ENCODE peak calls at places on chromosomes 6 and 20, in four cellular contexts. Y is breast epithelium, P is IMR-90, Q is neural crest cell. Z is an unnamed sample.

GRCh38 chr6:40882321-40882720 is 156.7 kb downstream of the UNC5CL start:
- DNase-seq in Y (no peak), P (no peak), Q (no peak), Z (no peak)

GRCh38 chr6:41644297-41644879 is 6.1 kb downstream of the MDFI start:
- DNase-seq in Y (no peak), P (no peak), Q (no peak), Z (no peak)

GRCh38 chr20:3889489-3890409 is 562 bp downstream of the PANK2 start:
- DNase-seq in Y (no peak), P (no peak), Q (peak), Z (peak)

GRCh38 chr6:77034161-77034560 is 429.1 kb downstream of the HTR1B start:
- DNase-seq in Y (no peak), P (peak), Q (no peak), Z (peak)

GRCh38 chr6:134539865-134540323 is 222.0 kb upstream of the SGK1 start:
- DNase-seq in Y (no peak), P (no peak), Q (no peak), Z (no peak)

GRCh38 chr6:139708342-139709199 is 334.1 kb upstream of the CITED2 start:
- DNase-seq in Y (no peak), P (peak), Q (no peak), Z (peak)

GRCh38 chr6:87929843-87930288 is 117.8 kb upstream of the SPACA1 start:
- DNase-seq in Y (peak), P (peak), Q (peak), Z (peak)

GRCh38 chr6:147852772-147853171 is 344.3 kb downstream of the SAMD5 start:
- DNase-seq in Y (no peak), P (peak), Q (no peak), Z (peak)

GRCh38 chr6:168574699-168575195 is 133.8 kb downstream of the SMOC2 start:
- DNase-seq in Y (no peak), P (no peak), Q (no peak), Z (no peak)

GRCh38 chr6:24868765-24869164 is 67.0 kb downstream of the RIPOR2 start:
- DNase-seq in Y (no peak), P (no peak), Q (no peak), Z (no peak)

GRCh38 chr6:24861934-24862333 is 63.2 kb upstream of the ARMH2 start:
- DNase-seq in Y (no peak), P (no peak), Q (no peak), Z (no peak)

GRCh38 chr6:24864345-24864744 is 65.6 kb upstream of the ARMH2 start:
- DNase-seq in Y (no peak), P (peak), Q (no peak), Z (peak)

GRCh38 chr6:24865161-24865560 is 66.4 kb upstream of the ARMH2 start:
- DNase-seq in Y (no peak), P (no peak), Q (no peak), Z (no peak)

DNA sequence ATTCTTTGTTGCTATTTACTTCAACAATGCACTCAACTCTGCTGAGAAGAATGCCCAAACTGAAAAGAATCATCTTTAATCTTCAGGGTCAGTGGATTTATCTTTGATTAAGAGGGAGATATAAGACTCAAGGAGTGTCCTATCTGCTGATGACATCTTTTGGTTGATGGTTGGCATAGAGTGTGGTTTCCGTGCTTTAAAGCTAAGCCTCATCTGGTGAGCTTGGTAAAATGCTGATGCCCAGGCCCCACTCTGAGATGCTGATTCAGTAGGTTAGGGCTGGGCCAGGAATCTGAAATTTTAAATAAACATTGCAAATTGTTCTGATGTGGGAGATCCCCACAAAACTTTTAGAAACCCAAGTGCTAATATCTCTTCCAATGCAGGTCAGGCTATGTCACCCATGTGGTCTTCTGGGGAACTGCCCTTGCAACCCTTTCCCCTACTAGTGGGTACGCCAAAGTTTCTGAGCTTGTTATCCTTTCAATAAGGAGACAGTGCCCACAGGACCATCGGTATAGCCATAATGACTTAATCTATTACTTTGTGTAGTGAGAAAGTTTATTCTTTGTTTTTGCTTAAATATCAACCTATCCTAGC is 68.5 kb upstream of the ARMH2 start:
- DNase-seq in Y (no peak), P (no peak), Q (no peak), Z (no peak)
- TF ChIP-seq CTCF in Y (no peak), P (no peak), Q (no peak), Z (no peak)

GRCh38 chr20:5216663-5217062 is 89.9 kb downstream of the CDS2 start:
- DNase-seq in Y (no peak), P (no peak), Q (no peak), Z (no peak)

GRCh38 chr20:5214826-5215225 is 88.0 kb downstream of the CDS2 start:
- DNase-seq in Y (no peak), P (no peak), Q (no peak), Z (no peak)

GRCh38 chr20:5212897-5213296 is 86.1 kb downstream of the CDS2 start:
- DNase-seq in Y (no peak), P (no peak), Q (no peak), Z (no peak)

GRCh38 chr20:5211803-5212714 is 85.3 kb downstream of the CDS2 start:
- DNase-seq in Y (no peak), P (no peak), Q (no peak), Z (no peak)

DNA sequence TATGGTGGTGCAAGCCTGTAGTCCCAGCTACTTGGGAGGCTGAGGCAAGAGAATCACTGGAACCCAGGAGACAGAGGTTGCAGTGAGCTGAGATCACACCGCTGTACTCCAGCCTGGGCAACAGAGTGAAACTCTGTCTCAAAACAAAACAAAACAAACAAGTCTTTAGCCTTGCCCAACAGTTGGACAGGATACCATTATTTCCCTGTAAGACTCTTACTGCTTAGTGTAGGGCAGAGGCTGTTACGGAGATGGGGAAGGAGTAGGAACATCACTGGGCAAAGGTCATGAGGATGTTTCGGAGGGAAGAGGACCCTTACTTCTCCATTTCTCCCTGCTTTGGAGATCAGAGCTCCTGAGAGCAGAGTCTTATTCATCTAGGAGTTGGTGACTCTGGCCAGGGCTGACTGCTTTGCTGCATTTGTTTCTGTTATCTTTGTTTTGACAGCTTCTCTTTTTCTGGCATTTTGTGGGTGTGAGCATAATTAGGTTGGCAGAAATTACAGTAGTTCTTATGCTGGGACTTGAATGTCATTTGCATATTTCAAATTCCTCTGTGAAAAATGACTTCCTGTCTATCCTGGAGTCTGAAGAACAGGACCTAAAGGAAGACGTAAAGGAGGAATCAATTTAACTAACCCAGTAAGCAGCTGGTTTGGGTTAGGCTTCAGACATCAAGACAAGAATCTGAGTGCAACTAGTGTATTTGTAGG is 88.9 kb downstream of the CDS2 start:
- DNase-seq in Y (no peak), P (peak), Q (no peak), Z (no peak)
- TF ChIP-seq CTCF in Y (no peak), P (no peak), Q (no peak), Z (no peak)

DNA sequence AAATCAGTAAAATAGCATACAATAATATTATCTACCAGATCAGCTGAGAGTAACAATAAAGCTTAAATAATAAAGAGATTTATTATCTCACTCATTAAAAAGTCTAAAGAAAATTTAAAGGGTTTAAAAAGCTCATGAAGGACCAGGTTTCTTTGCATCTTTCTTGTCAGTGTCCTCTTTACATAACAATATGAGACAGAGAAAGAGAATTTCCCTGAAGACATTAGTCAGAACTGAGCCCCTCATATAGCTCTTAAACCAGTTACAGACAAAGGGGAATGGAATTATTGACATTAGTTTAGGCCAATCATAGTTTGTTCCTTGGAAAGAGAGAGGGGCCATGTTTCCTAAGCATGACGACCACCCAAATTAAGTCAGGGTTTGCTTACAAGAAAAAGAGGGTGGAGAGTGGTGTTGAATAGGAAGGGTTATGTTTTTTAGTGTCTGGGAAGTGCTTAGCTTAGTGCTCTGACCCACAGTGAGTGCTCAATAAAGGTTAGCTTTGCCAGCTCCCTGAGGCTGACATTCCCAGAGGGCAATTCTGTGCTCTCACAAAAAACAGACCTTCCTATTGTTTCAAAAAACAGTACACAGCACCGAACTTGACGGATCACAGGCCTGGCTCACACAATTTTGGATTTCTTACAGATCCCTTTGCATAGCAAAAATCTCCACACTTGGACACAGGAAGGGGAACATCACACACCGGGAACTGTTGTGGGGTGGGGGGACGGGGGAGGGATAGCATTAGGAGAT is 3.6 kb upstream of the PLCB1 start:
- DNase-seq in Y (no peak), P (no peak), Q (no peak), Z (no peak)
- TF ChIP-seq CTCF in Y (no peak), P (no peak), Q (no peak), Z (no peak)

GRCh38 chr6:107114213-107114871 is 973 bp downstream of the BEND3 start:
- DNase-seq in Y (peak), P (peak), Q (peak), Z (peak)
- TF ChIP-seq CTCF in Y (peak), P (peak), Q (peak), Z (peak)

Z was measured in foreskin fibroblast.